ENCODE peak calls at places on chromosomes 13 and 19, in ten cellular contexts. S is omental fat pad, P is AG09319, E is bronchial epithelial cell, A is Calu3, R is adrenal gland, Y is psoas muscle, C is upper lobe of left lung, Z is mesothelial cell of epicardium, D is AG04450. N is an unnamed sample.

GRCh38 chr13:113117335-113117872 is 5.2 kb upstream of the F10 start:
- DNase-seq in S (no peak), P (no peak), E (no peak), A (no peak), R (no peak), Y (no peak), C (peak; percentile 67), Z (no peak), D (no peak), N (no peak)

GRCh38 chr19:18392417-18392816 is 5.0 kb downstream of the LRRC25 start:
- DNase-seq in S (no peak), P (no peak), E (no peak), A (no peak), R (no peak), Y (no peak), C (no peak), Z (no peak), D (no peak), N (no peak)

GRCh38 chr13:33250594-33250993 is 35.0 kb downstream of the STARD13 start:
- DNase-seq in S (no peak), P (no peak), E (no peak), A (no peak), R (no peak), Y (no peak), C (no peak), Z (no peak), D (no peak), N (no peak)

GRCh38 chr13:79936368-79937136 is 404.4 kb downstream of the SPRY2 start:
- DNase-seq in S (no peak), P (peak; percentile 93), E (peak; percentile 98), A (peak; percentile 23), R (no peak), Y (no peak), C (no peak), Z (no peak), D (peak; percentile 97), N (no peak)

GRCh38 chr19:7648265-7649014 is 11.5 kb downstream of the STXBP2 start:
- DNase-seq in S (no peak), P (no peak), E (no peak), A (no peak), R (no peak), Y (no peak), C (no peak), Z (no peak), D (no peak), N (no peak)

GRCh38 chr19:40285353-40286234 is 449 bp upstream of the AKT2 start:
- DNase-seq in S (peak; percentile 84), P (peak; percentile 99), E (peak; percentile 98), A (peak; percentile 98), R (peak; percentile 97), Y (peak; percentile 99), C (peak; percentile 95), Z (peak; percentile 95), D (peak; percentile 99), N (peak; percentile 95)

GRCh38 chr19:47363758-47364529 is 14.8 kb downstream of the DHX34 start:
- DNase-seq in S (no peak), P (no peak), E (peak; percentile 66), A (no peak), R (no peak), Y (no peak), C (no peak), Z (no peak), D (no peak), N (no peak)

GRCh38 chr19:19489804-19490204 is 25.5 kb downstream of the TSSK6 start:
- DNase-seq in S (no peak), P (no peak), E (no peak), A (no peak), R (no peak), Y (no peak), C (no peak), Z (no peak), D (no peak), N (no peak)

GRCh38 chr13:23477096-23477495 is 43.6 kb upstream of the SACS start:
- DNase-seq in S (no peak), P (no peak), E (no peak), A (no peak), R (no peak), Y (no peak), C (no peak), Z (no peak), D (no peak), N (no peak)

GRCh38 chr19:35348909-35349611 is 1.4 kb downstream of the FFAR1 start:
- DNase-seq in S (peak; percentile 5), P (no peak), E (no peak), A (no peak), R (no peak), Y (no peak), C (no peak), Z (no peak), D (no peak), N (peak; percentile 9)

GRCh38 chr13:110347535-110348308 is 40.6 kb downstream of the COL4A2 start:
- DNase-seq in S (no peak), P (no peak), E (peak; percentile 100), A (peak; percentile 27), R (no peak), Y (peak; percentile 63), C (no peak), Z (no peak), D (no peak), N (no peak)

GRCh38 chr13:75870397-75870801 is 234.3 kb downstream of the LMO7 start:
- DNase-seq in S (no peak), P (no peak), E (peak; percentile 26), A (no peak), R (no peak), Y (no peak), C (no peak), Z (no peak), D (no peak), N (no peak)

DNA sequence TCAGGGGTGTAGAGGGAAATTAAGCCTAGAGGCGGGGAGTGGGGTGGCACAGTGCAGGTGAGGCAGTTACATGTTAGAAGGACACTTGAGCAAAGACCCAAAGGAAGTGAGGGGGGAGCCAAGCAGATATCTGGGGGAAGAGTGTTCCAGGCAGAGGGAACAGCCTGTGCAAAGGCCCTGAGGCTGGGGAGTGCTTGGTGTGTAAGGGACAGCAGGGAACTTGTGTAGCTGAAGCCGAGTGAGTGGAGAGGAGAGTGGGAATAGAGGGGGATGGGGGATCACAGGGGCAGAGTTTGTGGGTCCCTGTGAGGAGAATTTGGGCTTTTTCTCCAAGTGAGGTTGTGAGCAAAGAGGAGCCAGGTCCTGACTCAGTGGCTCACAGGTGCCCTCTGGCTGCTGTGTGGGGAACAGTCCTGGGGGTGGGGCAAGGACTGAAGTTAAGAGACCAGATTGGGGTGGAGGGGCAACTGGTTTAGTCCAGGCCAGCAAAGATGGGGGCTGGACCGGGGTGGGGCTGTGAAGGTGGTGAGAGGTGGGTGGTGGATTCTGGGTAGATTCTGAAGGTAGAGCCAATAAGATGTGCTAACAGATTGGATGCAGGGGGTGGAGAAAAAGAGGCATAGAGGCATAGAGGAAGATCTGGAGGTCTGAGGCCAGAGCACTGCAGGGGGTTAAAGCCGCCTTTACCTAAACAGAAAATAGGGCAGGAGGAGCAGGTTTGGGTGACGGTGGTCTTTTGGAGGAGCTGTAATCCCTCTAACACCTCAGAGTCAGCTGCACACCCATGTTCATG is 75.3 kb downstream of the CACNA1A start:
- DNase-seq in S (no peak), P (peak; percentile 11), E (peak; percentile 37), A (peak; percentile 56), R (peak; percentile 29), Y (peak; percentile 33), C (no peak), Z (no peak), D (peak; percentile 11), N (peak; percentile 24)
- TF ChIP-seq CTCF in S (no peak), P (peak; percentile 88), E (peak; percentile 85), A (peak; percentile 60), R (peak; percentile 54), Y (peak; percentile 35), C (peak; percentile 57), Z (no peak), D (peak; percentile 84), N (peak; percentile 33)

DNA sequence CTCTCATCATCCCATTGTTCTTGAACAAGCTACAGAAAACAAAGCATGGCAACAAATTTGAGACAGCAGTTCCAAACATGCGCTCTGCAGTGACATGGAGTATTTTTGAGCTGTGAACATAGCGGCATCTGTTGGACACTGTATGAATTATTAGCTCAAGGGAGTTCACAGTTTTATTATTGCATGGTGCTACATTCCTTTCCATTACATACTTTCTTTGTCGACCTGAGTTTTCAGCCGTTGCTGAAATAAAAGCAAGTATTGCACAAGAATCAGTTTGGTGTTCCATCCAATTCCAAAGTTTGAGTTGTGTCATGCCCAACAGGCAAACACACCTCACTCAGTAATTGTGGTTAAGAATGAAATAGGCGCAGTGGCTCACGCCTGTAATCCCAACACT is 30.1 kb upstream of the METTL21C start:
- DNase-seq in S (no peak), P (no peak), E (peak; percentile 97), A (peak; percentile 2), R (no peak), Y (no peak), C (no peak), Z (no peak), D (no peak), N (no peak)
- TF ChIP-seq CTCF in S (no peak), P (peak; percentile 62), E (peak; percentile 69), A (no peak), R (peak; percentile 47), Y (peak; percentile 63), C (peak; percentile 53), Z (peak; percentile 20), D (peak; percentile 36), N (peak; percentile 12)

GRCh38 chr19:42229263-42229854 is 9.2 kb downstream of the ZNF526 start:
- DNase-seq in S (no peak), P (no peak), E (no peak), A (no peak), R (no peak), Y (no peak), C (no peak), Z (no peak), D (no peak), N (no peak)
- TF ChIP-seq CTCF in S (no peak), P (no peak), E (no peak), A (no peak), R (no peak), Y (no peak), C (no peak), Z (no peak), D (no peak), N (no peak)

GRCh38 chr19:36488118-36488815 is 1.1 kb downstream of the ZNF566 start:
- DNase-seq in S (no peak), P (no peak), E (no peak), A (no peak), R (no peak), Y (no peak), C (no peak), Z (no peak), D (no peak), N (no peak)

GRCh38 chr19:36483653-36484052 is 5.7 kb downstream of the ZNF566 start:
- DNase-seq in S (no peak), P (no peak), E (no peak), A (no peak), R (no peak), Y (no peak), C (no peak), Z (no peak), D (no peak), N (no peak)

GRCh38 chr19:36488816-36489138 is 584 bp downstream of the ZNF566 start:
- DNase-seq in S (no peak), P (no peak), E (no peak), A (peak; percentile 34), R (no peak), Y (peak; percentile 15), C (no peak), Z (no peak), D (no peak), N (no peak)

GRCh38 chr19:36489920-36490415 is 607 bp upstream of the ZNF566 start:
- DNase-seq in S (peak; percentile 38), P (peak; percentile 83), E (no peak), A (peak; percentile 76), R (peak; percentile 74), Y (no peak), C (no peak), Z (no peak), D (peak; percentile 84), N (peak; percentile 63)

GRCh38 chr19:36489139-36489919 is at the start of gene ZNF566:
- DNase-seq in S (peak; percentile 79), P (peak; percentile 91), E (peak; percentile 95), A (peak; percentile 95), R (peak; percentile 91), Y (peak; percentile 89), C (peak; percentile 93), Z (peak; percentile 84), D (peak; percentile 94), N (peak; percentile 84)
- TF ChIP-seq CTCF in S (no peak), P (peak; percentile 11), E (no peak), A (no peak), R (no peak), Y (no peak), C (peak; percentile 19), Z (no peak), D (peak; percentile 16), N (no peak)

N was measured in natural killer cell.